ENCODE peak calls at places on chromosomes 6 and 20, in eight cellular contexts. One of them, this sample, is unnamed.

GRCh38 chr20:31587545-31588389 is 17.3 kb upstream of the ID1 start:
- DNase-seq in tibial artery: peak
- DNase-seq in cardiac muscle cell: peak
- DNase-seq in neural progenitor cell: peak
- DNase-seq in suprapubic skin: no peak
- DNase-seq in adrenal gland: no peak
- DNase-seq in heart right ventricle: peak
- DNase-seq in dorsolateral prefrontal cortex: no peak
- DNase-seq in this sample: no peak

GRCh38 chr6:82773061-82773717 is 292.5 kb downstream of the UBE3D start:
- DNase-seq in tibial artery: no peak
- DNase-seq in cardiac muscle cell: no peak
- DNase-seq in neural progenitor cell: no peak
- DNase-seq in suprapubic skin: no peak
- DNase-seq in adrenal gland: no peak
- DNase-seq in heart right ventricle: no peak
- DNase-seq in dorsolateral prefrontal cortex: no peak
- DNase-seq in this sample: no peak

GRCh38 chr20:59001068-59001448 is 6.0 kb downstream of the CTSZ start:
- DNase-seq in tibial artery: no peak
- DNase-seq in cardiac muscle cell: no peak
- DNase-seq in neural progenitor cell: no peak
- DNase-seq in suprapubic skin: no peak
- DNase-seq in adrenal gland: no peak
- DNase-seq in heart right ventricle: no peak
- DNase-seq in dorsolateral prefrontal cortex: no peak
- DNase-seq in this sample: no peak

GRCh38 chr6:149484733-149485700 is at the start of gene ZC3H12D:
- DNase-seq in tibial artery: peak
- DNase-seq in cardiac muscle cell: peak
- DNase-seq in neural progenitor cell: peak
- DNase-seq in suprapubic skin: peak
- DNase-seq in adrenal gland: peak
- DNase-seq in heart right ventricle: no peak
- DNase-seq in dorsolateral prefrontal cortex: no peak
- DNase-seq in this sample: no peak

GRCh38 chr6:14117158-14118090 is at the start of gene CD83:
- DNase-seq in tibial artery: no peak
- DNase-seq in cardiac muscle cell: peak
- DNase-seq in neural progenitor cell: peak
- DNase-seq in suprapubic skin: peak
- DNase-seq in adrenal gland: peak
- DNase-seq in heart right ventricle: peak
- DNase-seq in dorsolateral prefrontal cortex: peak
- DNase-seq in this sample: no peak

GRCh38 chr20:19661717-19662637 is 96.1 kb upstream of the RIN2 start:
- DNase-seq in tibial artery: peak
- DNase-seq in cardiac muscle cell: peak
- DNase-seq in neural progenitor cell: peak
- DNase-seq in suprapubic skin: peak
- DNase-seq in adrenal gland: peak
- DNase-seq in heart right ventricle: peak
- DNase-seq in dorsolateral prefrontal cortex: peak
- DNase-seq in this sample: peak

GRCh38 chr6:92779758-92780157 is 639.6 kb downstream of the EPHA7 start:
- DNase-seq in tibial artery: no peak
- DNase-seq in cardiac muscle cell: peak
- DNase-seq in neural progenitor cell: no peak
- DNase-seq in suprapubic skin: no peak
- DNase-seq in adrenal gland: peak
- DNase-seq in heart right ventricle: peak
- DNase-seq in dorsolateral prefrontal cortex: no peak
- DNase-seq in this sample: peak

GRCh38 chr6:149405823-149406765 is 6.0 kb downstream of the SUMO4 start:
- DNase-seq in tibial artery: no peak
- DNase-seq in cardiac muscle cell: peak
- DNase-seq in neural progenitor cell: no peak
- DNase-seq in suprapubic skin: no peak
- DNase-seq in adrenal gland: no peak
- DNase-seq in heart right ventricle: no peak
- DNase-seq in dorsolateral prefrontal cortex: no peak
- DNase-seq in this sample: no peak

GRCh38 chr20:43691928-43692524 is 25.1 kb downstream of the MYBL2 start:
- DNase-seq in tibial artery: no peak
- DNase-seq in cardiac muscle cell: peak
- DNase-seq in neural progenitor cell: peak
- DNase-seq in suprapubic skin: no peak
- DNase-seq in adrenal gland: peak
- DNase-seq in heart right ventricle: no peak
- DNase-seq in dorsolateral prefrontal cortex: no peak
- DNase-seq in this sample: no peak

GRCh38 chr6:92790381-92790780 is 629.0 kb downstream of the EPHA7 start:
- DNase-seq in tibial artery: no peak
- DNase-seq in cardiac muscle cell: no peak
- DNase-seq in neural progenitor cell: no peak
- DNase-seq in suprapubic skin: no peak
- DNase-seq in adrenal gland: no peak
- DNase-seq in heart right ventricle: no peak
- DNase-seq in dorsolateral prefrontal cortex: no peak
- DNase-seq in this sample: no peak

GRCh38 chr6:122726649-122727048 is 52.9 kb upstream of the FABP7 start:
- DNase-seq in tibial artery: no peak
- DNase-seq in cardiac muscle cell: peak
- DNase-seq in neural progenitor cell: peak
- DNase-seq in suprapubic skin: no peak
- DNase-seq in adrenal gland: no peak
- DNase-seq in heart right ventricle: no peak
- DNase-seq in dorsolateral prefrontal cortex: no peak
- DNase-seq in this sample: no peak

GRCh38 chr6:169620171-169621125 is 81.4 kb downstream of the WDR27 start:
- DNase-seq in tibial artery: no peak
- DNase-seq in cardiac muscle cell: peak
- DNase-seq in neural progenitor cell: no peak
- DNase-seq in suprapubic skin: no peak
- DNase-seq in adrenal gland: no peak
- DNase-seq in heart right ventricle: no peak
- DNase-seq in dorsolateral prefrontal cortex: no peak
- DNase-seq in this sample: peak

GRCh38 chr6:87154641-87155271 is 609 bp upstream of the ZNF292 start:
- DNase-seq in tibial artery: no peak
- DNase-seq in cardiac muscle cell: peak
- DNase-seq in neural progenitor cell: no peak
- DNase-seq in suprapubic skin: no peak
- DNase-seq in adrenal gland: peak
- DNase-seq in heart right ventricle: no peak
- DNase-seq in dorsolateral prefrontal cortex: no peak
- DNase-seq in this sample: peak

GRCh38 chr6:15588966-15589634 is 73.7 kb downstream of the DTNBP1 start:
- DNase-seq in tibial artery: no peak
- DNase-seq in cardiac muscle cell: peak
- DNase-seq in neural progenitor cell: no peak
- DNase-seq in suprapubic skin: no peak
- DNase-seq in adrenal gland: no peak
- DNase-seq in heart right ventricle: no peak
- DNase-seq in dorsolateral prefrontal cortex: no peak
- DNase-seq in this sample: no peak

GRCh38 chr6:5645275-5645674 is 361.4 kb downstream of the NRN1 start:
- DNase-seq in tibial artery: no peak
- DNase-seq in cardiac muscle cell: no peak
- DNase-seq in neural progenitor cell: no peak
- DNase-seq in suprapubic skin: no peak
- DNase-seq in adrenal gland: no peak
- DNase-seq in heart right ventricle: no peak
- DNase-seq in dorsolateral prefrontal cortex: no peak
- DNase-seq in this sample: no peak

GRCh38 chr6:89301586-89302194 is 13.4 kb downstream of the GABRR2 start:
- DNase-seq in tibial artery: no peak
- DNase-seq in cardiac muscle cell: no peak
- DNase-seq in neural progenitor cell: no peak
- DNase-seq in suprapubic skin: no peak
- DNase-seq in adrenal gland: no peak
- DNase-seq in heart right ventricle: no peak
- DNase-seq in dorsolateral prefrontal cortex: no peak
- DNase-seq in this sample: no peak

GRCh38 chr6:38982470-38982869 is 66.1 kb upstream of the GLP1R start:
- DNase-seq in tibial artery: no peak
- DNase-seq in cardiac muscle cell: no peak
- DNase-seq in neural progenitor cell: no peak
- DNase-seq in suprapubic skin: no peak
- DNase-seq in adrenal gland: no peak
- DNase-seq in heart right ventricle: no peak
- DNase-seq in dorsolateral prefrontal cortex: no peak
- DNase-seq in this sample: no peak

GRCh38 chr20:8301655-8302054 is 169.6 kb downstream of the PLCB1 start:
- DNase-seq in tibial artery: no peak
- DNase-seq in cardiac muscle cell: peak
- DNase-seq in neural progenitor cell: no peak
- DNase-seq in suprapubic skin: no peak
- DNase-seq in adrenal gland: no peak
- DNase-seq in heart right ventricle: no peak
- DNase-seq in dorsolateral prefrontal cortex: no peak
- DNase-seq in this sample: no peak

GRCh38 chr6:51299649-51300380 is 481.1 kb downstream of the TFAP2B start:
- DNase-seq in tibial artery: no peak
- DNase-seq in cardiac muscle cell: no peak
- DNase-seq in neural progenitor cell: no peak
- DNase-seq in suprapubic skin: no peak
- DNase-seq in adrenal gland: no peak
- DNase-seq in heart right ventricle: no peak
- DNase-seq in dorsolateral prefrontal cortex: no peak
- DNase-seq in this sample: no peak

GRCh38 chr6:113591896-113592827 is 265.0 kb upstream of the MARCKS start:
- DNase-seq in tibial artery: no peak
- DNase-seq in cardiac muscle cell: peak
- DNase-seq in neural progenitor cell: peak
- DNase-seq in suprapubic skin: no peak
- DNase-seq in adrenal gland: peak
- DNase-seq in heart right ventricle: peak
- DNase-seq in dorsolateral prefrontal cortex: no peak
- DNase-seq in this sample: peak
- H3K4me3 ChIP-seq in tibial artery: no peak
- H3K4me3 ChIP-seq in cardiac muscle cell: no peak
- H3K4me3 ChIP-seq in neural progenitor cell: no peak
- H3K4me3 ChIP-seq in suprapubic skin: no peak
- H3K4me3 ChIP-seq in adrenal gland: no peak
- H3K4me3 ChIP-seq in heart right ventricle: no peak
- H3K4me3 ChIP-seq in dorsolateral prefrontal cortex: no peak
- H3K4me3 ChIP-seq in this sample: no peak

GRCh38 chr6:74939309-74939708 is 266.5 kb downstream of the COL12A1 start:
- DNase-seq in tibial artery: no peak
- DNase-seq in cardiac muscle cell: peak
- DNase-seq in neural progenitor cell: peak
- DNase-seq in suprapubic skin: no peak
- DNase-seq in adrenal gland: no peak
- DNase-seq in heart right ventricle: no peak
- DNase-seq in dorsolateral prefrontal cortex: no peak
- DNase-seq in this sample: peak
- TF ChIP-seq CTCF in tibial artery: no peak
- TF ChIP-seq CTCF in cardiac muscle cell: no peak
- TF ChIP-seq CTCF in neural progenitor cell: peak
- TF ChIP-seq CTCF in suprapubic skin: no peak
- TF ChIP-seq CTCF in adrenal gland: no peak
- TF ChIP-seq CTCF in heart right ventricle: no peak
- TF ChIP-seq CTCF in dorsolateral prefrontal cortex: no peak
- TF ChIP-seq CTCF in this sample: peak

GRCh38 chr6:111750753-111751684 is 122.2 kb downstream of the FYN start:
- DNase-seq in tibial artery: no peak
- DNase-seq in cardiac muscle cell: peak
- DNase-seq in neural progenitor cell: peak
- DNase-seq in suprapubic skin: no peak
- DNase-seq in adrenal gland: no peak
- DNase-seq in heart right ventricle: no peak
- DNase-seq in dorsolateral prefrontal cortex: no peak
- DNase-seq in this sample: no peak
- H3K4me3 ChIP-seq in tibial artery: no peak
- H3K4me3 ChIP-seq in cardiac muscle cell: no peak
- H3K4me3 ChIP-seq in neural progenitor cell: no peak
- H3K4me3 ChIP-seq in suprapubic skin: no peak
- H3K4me3 ChIP-seq in adrenal gland: no peak
- H3K4me3 ChIP-seq in heart right ventricle: no peak
- H3K4me3 ChIP-seq in dorsolateral prefrontal cortex: no peak
- H3K4me3 ChIP-seq in this sample: no peak

GRCh38 chr6:28940294-28940858 is 16.6 kb upstream of the TRIM27 start:
- DNase-seq in tibial artery: no peak
- DNase-seq in cardiac muscle cell: no peak
- DNase-seq in neural progenitor cell: peak
- DNase-seq in suprapubic skin: peak
- DNase-seq in adrenal gland: peak
- DNase-seq in heart right ventricle: peak
- DNase-seq in dorsolateral prefrontal cortex: no peak
- DNase-seq in this sample: no peak

GRCh38 chr6:28941681-28942448 is 18.1 kb upstream of the TRIM27 start:
- DNase-seq in tibial artery: no peak
- DNase-seq in cardiac muscle cell: no peak
- DNase-seq in neural progenitor cell: peak
- DNase-seq in suprapubic skin: no peak
- DNase-seq in adrenal gland: no peak
- DNase-seq in heart right ventricle: no peak
- DNase-seq in dorsolateral prefrontal cortex: no peak
- DNase-seq in this sample: no peak

GRCh38 chr6:28943557-28944411 is 20.0 kb upstream of the TRIM27 start:
- DNase-seq in tibial artery: peak
- DNase-seq in cardiac muscle cell: peak
- DNase-seq in neural progenitor cell: peak
- DNase-seq in suprapubic skin: peak
- DNase-seq in adrenal gland: peak
- DNase-seq in heart right ventricle: peak
- DNase-seq in dorsolateral prefrontal cortex: peak
- DNase-seq in this sample: no peak

GRCh38 chr6:28943223-28943556 is 19.4 kb upstream of the TRIM27 start:
- DNase-seq in tibial artery: no peak
- DNase-seq in cardiac muscle cell: no peak
- DNase-seq in neural progenitor cell: peak
- DNase-seq in suprapubic skin: no peak
- DNase-seq in adrenal gland: no peak
- DNase-seq in heart right ventricle: no peak
- DNase-seq in dorsolateral prefrontal cortex: no peak
- DNase-seq in this sample: no peak

GRCh38 chr6:28940859-28941680 is 17.3 kb upstream of the TRIM27 start:
- DNase-seq in tibial artery: peak
- DNase-seq in cardiac muscle cell: peak
- DNase-seq in neural progenitor cell: peak
- DNase-seq in suprapubic skin: peak
- DNase-seq in adrenal gland: peak
- DNase-seq in heart right ventricle: peak
- DNase-seq in dorsolateral prefrontal cortex: no peak
- DNase-seq in this sample: peak
- TF ChIP-seq CTCF in tibial artery: no peak
- TF ChIP-seq CTCF in cardiac muscle cell: no peak
- TF ChIP-seq CTCF in neural progenitor cell: no peak
- TF ChIP-seq CTCF in suprapubic skin: no peak
- TF ChIP-seq CTCF in adrenal gland: no peak
- TF ChIP-seq CTCF in heart right ventricle: no peak
- TF ChIP-seq CTCF in dorsolateral prefrontal cortex: no peak
- TF ChIP-seq CTCF in this sample: no peak

DNA sequence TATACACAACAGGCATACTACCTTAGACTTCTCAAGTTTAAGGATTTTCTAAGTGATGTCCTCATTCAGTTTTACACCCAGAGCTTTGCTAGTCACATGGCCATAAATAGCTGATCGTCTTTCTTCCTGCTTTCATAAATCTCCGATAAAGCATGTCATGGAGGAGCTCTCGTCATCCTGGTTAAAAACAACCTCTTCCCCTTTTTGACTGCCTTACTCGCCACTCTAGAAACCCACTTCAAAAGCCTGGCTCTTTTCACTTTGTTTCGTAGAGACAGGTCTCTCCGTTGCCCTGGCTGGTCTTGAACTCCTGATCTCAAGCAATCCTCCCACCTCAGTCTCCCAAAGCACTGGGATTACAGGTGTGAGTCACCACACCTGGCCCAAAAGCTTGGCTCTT is 67.0 kb upstream of the SMIM29 start:
- DNase-seq in tibial artery: no peak
- DNase-seq in cardiac muscle cell: no peak
- DNase-seq in neural progenitor cell: no peak
- DNase-seq in suprapubic skin: no peak
- DNase-seq in adrenal gland: no peak
- DNase-seq in heart right ventricle: no peak
- DNase-seq in dorsolateral prefrontal cortex: no peak
- DNase-seq in this sample: no peak
- H3K4me3 ChIP-seq in tibial artery: no peak
- H3K4me3 ChIP-seq in cardiac muscle cell: no peak
- H3K4me3 ChIP-seq in neural progenitor cell: no peak
- H3K4me3 ChIP-seq in suprapubic skin: no peak
- H3K4me3 ChIP-seq in adrenal gland: no peak
- H3K4me3 ChIP-seq in heart right ventricle: no peak
- H3K4me3 ChIP-seq in dorsolateral prefrontal cortex: no peak
- H3K4me3 ChIP-seq in this sample: no peak

This sample was measured in LNCaP clone FGC.